ENCODE peak calls at places on chromosome 10, in eight cellular contexts. T is heart left ventricle; K is HL-60; L is HCT116; W is spleen; Z is heart right ventricle; X is CD8-positive, alpha-beta T cell; I is K562. A is an unnamed sample. For H3K27me3, the result is how much of the 10 kb centered on the place peaks cover.

GRCh38 chr10:99695761-99696160 is 36.2 kb downstream of the COX15 start:
- DNase-seq in T (no peak), K (no peak), L (no peak), W (no peak), Z (no peak), X (no peak), I (no peak), A (no peak)

GRCh38 chr10:123912466-123913201 is 21.0 kb upstream of the CPXM2 start:
- DNase-seq in T (no peak), K (no peak), L (no peak), W (no peak), Z (no peak), X (no peak), I (no peak), A (no peak)

GRCh38 chr10:12041766-12042408 is 722 bp downstream of the UPF2 start:
- DNase-seq in T (no peak), K (peak), L (no peak), W (no peak), Z (no peak), X (peak), I (no peak), A (no peak)

GRCh38 chr10:108629843-108630242 is 1293.5 kb downstream of the XPNPEP1 start:
- DNase-seq in T (no peak), K (no peak), L (no peak), W (no peak), Z (no peak), X (no peak), I (no peak), A (no peak)

GRCh38 chr10:30991647-30992011 is 40.0 kb downstream of the ZNF438 start:
- DNase-seq in T (no peak), K (no peak), L (no peak), W (no peak), Z (no peak), X (no peak), I (no peak), A (no peak)

GRCh38 chr10:132878091-132878729 is 64.2 kb downstream of the CFAP46 start:
- DNase-seq in T (no peak), K (no peak), L (no peak), W (peak), Z (peak), X (peak), I (no peak), A (no peak)

GRCh38 chr10:119265691-119266090 is 58.3 kb downstream of the GRK5 start:
- DNase-seq in T (no peak), K (no peak), L (no peak), W (peak), Z (no peak), X (no peak), I (no peak), A (no peak)

GRCh38 chr10:2225609-2226008 is 488.3 kb upstream of the ADARB2 start:
- DNase-seq in T (no peak), K (no peak), L (no peak), W (no peak), Z (no peak), X (no peak), I (no peak), A (no peak)

GRCh38 chr10:120783901-120784300 is 67.3 kb upstream of the WDR11 start:
- DNase-seq in T (no peak), K (no peak), L (no peak), W (no peak), Z (no peak), X (no peak), I (no peak), A (no peak)

GRCh38 chr10:87651801-87652200 is 7.9 kb upstream of the PAPSS2 start:
- DNase-seq in T (no peak), K (no peak), L (no peak), W (no peak), Z (no peak), X (no peak), I (no peak), A (no peak)

GRCh38 chr10:126201603-126202002 is 186.7 kb downstream of the ADAM12 start:
- DNase-seq in T (no peak), K (no peak), L (no peak), W (peak), Z (no peak), X (no peak), I (no peak), A (no peak)

GRCh38 chr10:104328636-104328915 is 9.7 kb downstream of the ITPRIP start:
- DNase-seq in T (no peak), K (no peak), L (no peak), W (no peak), Z (no peak), X (no peak), I (no peak), A (no peak)

GRCh38 chr10:103504181-103504783 is 10.8 kb downstream of the NEURL1 start:
- DNase-seq in T (peak), K (no peak), L (peak), W (peak), Z (no peak), X (peak), I (peak), A (peak)

GRCh38 chr10:103739039-103739764 is 116.2 kb downstream of the SH3PXD2A start:
- DNase-seq in T (peak), K (no peak), L (no peak), W (no peak), Z (no peak), X (no peak), I (no peak), A (no peak)

GRCh38 chr10:3803884-3804741 is 19.1 kb upstream of the KLF6 start:
- DNase-seq in T (no peak), K (peak), L (no peak), W (no peak), Z (no peak), X (peak), I (peak), A (no peak)

GRCh38 chr10:26770069-26770468 is 72.6 kb downstream of the PDSS1 start:
- DNase-seq in T (no peak), K (no peak), L (no peak), W (no peak), Z (no peak), X (no peak), I (no peak), A (no peak)

GRCh38 chr10:29688230-29688634 is 53.5 kb upstream of the SVIL start:
- DNase-seq in T (no peak), K (peak), L (peak), W (no peak), Z (no peak), X (no peak), I (no peak), A (no peak)

GRCh38 chr10:34761443-34761842 is 53.7 kb downstream of the PARD3 start:
- DNase-seq in T (no peak), K (no peak), L (no peak), W (no peak), Z (no peak), X (no peak), I (no peak), A (no peak)

GRCh38 chr10:24811906-24812305 is 88.2 kb upstream of the ARHGAP21 start:
- DNase-seq in T (no peak), K (no peak), L (no peak), W (no peak), Z (no peak), X (no peak), I (no peak), A (no peak)

GRCh38 chr10:91883549-91884542 is 25.4 kb downstream of the FGFBP3 start:
- DNase-seq in T (peak), K (no peak), L (no peak), W (no peak), Z (no peak), X (no peak), I (no peak), A (peak)

GRCh38 chr10:48759113-48759901 is 74.6 kb downstream of the WDFY4 start:
- DNase-seq in T (no peak), K (no peak), L (no peak), W (no peak), Z (no peak), X (no peak), I (no peak), A (no peak)

GRCh38 chr10:115417585-115418265 is 324.6 kb downstream of the ATRNL1 start:
- DNase-seq in T (no peak), K (peak), L (peak), W (no peak), Z (no peak), X (no peak), I (no peak), A (peak)

GRCh38 chr10:36662571-36662970 is 462.8 kb upstream of the ANKRD30A start:
- DNase-seq in T (no peak), K (no peak), L (no peak), W (no peak), Z (no peak), X (no peak), I (no peak), A (no peak)

GRCh38 chr10:80253266-80253962 is 36.0 kb downstream of the MAT1A start:
- DNase-seq in T (no peak), K (peak), L (no peak), W (no peak), Z (no peak), X (no peak), I (no peak), A (no peak)

GRCh38 chr10:79342811-79343541 is 4.3 kb upstream of the PPIF start:
- DNase-seq in T (no peak), K (no peak), L (no peak), W (no peak), Z (no peak), X (no peak), I (peak), A (no peak)

DNA sequence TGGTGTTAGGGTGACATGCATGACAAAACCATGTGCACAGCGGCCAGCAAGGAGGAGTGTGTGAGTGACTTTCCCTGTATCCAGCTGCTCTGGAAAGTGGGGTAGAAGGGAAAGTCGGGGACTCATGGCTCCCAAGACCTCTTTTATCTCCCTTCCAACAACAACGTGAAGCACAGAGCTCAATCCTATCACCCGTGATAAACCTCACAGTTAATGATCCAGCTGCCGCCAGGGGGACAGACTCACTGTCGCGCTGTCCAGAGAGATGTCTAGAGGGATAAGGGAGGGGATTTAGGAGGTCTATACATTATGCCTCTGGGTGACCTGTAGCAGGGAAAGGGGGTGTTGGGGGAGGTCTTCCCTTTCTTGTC is 83.9 kb upstream of the SMNDC1 start:
- DNase-seq in T (no peak), K (no peak), L (no peak), W (no peak), Z (no peak), X (no peak), I (peak), A (no peak)
- TF ChIP-seq CTCF in T (no peak), K (no peak), L (no peak), W (no peak), Z (no peak), X (no peak), I (peak), A (peak)

DNA sequence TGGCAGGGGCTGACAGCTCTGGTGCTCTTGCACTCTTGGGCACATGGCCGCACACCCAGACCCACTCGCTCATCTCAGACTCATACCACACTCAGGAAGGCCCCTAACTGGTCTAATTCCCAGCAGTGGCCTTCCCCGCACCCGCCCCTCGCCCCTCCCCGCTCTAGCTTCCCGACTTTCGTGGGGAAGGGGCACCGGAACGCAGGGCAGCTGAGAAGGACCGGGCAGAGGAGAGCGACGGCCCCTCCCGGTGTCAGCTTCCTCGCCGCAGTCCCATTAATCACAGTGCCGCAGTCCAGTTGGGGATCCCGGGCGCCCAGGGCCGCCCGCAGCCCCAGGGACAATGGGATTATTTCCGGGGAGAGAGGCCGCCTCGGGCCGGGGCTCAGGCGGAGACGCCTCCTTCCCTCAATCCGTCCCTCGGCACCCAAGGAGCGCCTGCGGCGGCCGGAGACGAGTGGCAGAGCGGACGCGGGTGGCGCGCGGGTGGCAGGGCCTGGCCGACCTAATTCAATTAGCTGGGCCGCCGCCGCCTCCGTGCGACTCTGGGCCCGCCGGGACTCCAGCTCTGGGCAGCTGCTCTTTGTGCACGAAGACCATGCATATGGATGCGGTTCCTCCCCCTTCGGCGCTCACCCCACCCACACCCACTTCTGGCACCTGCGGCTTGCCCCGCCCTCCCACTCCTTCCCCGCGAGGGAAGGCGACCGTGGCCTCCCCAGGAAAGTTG is 7.8 kb upstream of the TLX1 start:
- DNase-seq in T (no peak), K (no peak), L (no peak), W (no peak), Z (no peak), X (no peak), I (peak), A (no peak)
- H3K27me3 ChIP-seq in T (half or more), K (half or more), L (under half), W (half or more), Z (half or more), X (under half), I (under half), A (half or more)

GRCh38 chr10:63671317-63671937 is 150.2 kb downstream of the REEP3 start:
- DNase-seq in T (no peak), K (no peak), L (no peak), W (no peak), Z (no peak), X (no peak), I (no peak), A (no peak)
- TF ChIP-seq CTCF in T (peak), K (no peak), L (peak), W (no peak), Z (no peak), X (no peak), I (no peak), A (no peak)

GRCh38 chr10:90856964-90857634 is 740 bp downstream of the HTR7 start:
- DNase-seq in T (no peak), K (no peak), L (no peak), W (peak), Z (peak), X (peak), I (no peak), A (no peak)
- H3K27me3 ChIP-seq in T (under half), K (under half), L (under half), W (half or more), Z (half or more), X (under half), I (under half), A (under half)

GRCh38 chr10:67785098-67785497 is 52.9 kb downstream of the DNAJC12 start:
- DNase-seq in T (no peak), K (no peak), L (no peak), W (no peak), Z (no peak), X (no peak), I (no peak), A (no peak)

GRCh38 chr10:67790534-67791408 is 47.2 kb downstream of the DNAJC12 start:
- DNase-seq in T (no peak), K (peak), L (peak), W (no peak), Z (no peak), X (no peak), I (no peak), A (peak)

GRCh38 chr10:67789769-67790168 is 48.2 kb downstream of the DNAJC12 start:
- DNase-seq in T (no peak), K (no peak), L (no peak), W (no peak), Z (no peak), X (no peak), I (no peak), A (no peak)

GRCh38 chr10:67784584-67784983 is 53.4 kb downstream of the DNAJC12 start:
- DNase-seq in T (no peak), K (no peak), L (no peak), W (no peak), Z (no peak), X (no peak), I (no peak), A (no peak)

GRCh38 chr10:67788028-67788886 is 49.7 kb downstream of the DNAJC12 start:
- DNase-seq in T (peak), K (peak), L (peak), W (peak), Z (peak), X (peak), I (peak), A (no peak)
- TF ChIP-seq CTCF in T (peak), K (peak), L (peak), W (peak), Z (peak), X (peak), I (peak), A (peak)

DNA sequence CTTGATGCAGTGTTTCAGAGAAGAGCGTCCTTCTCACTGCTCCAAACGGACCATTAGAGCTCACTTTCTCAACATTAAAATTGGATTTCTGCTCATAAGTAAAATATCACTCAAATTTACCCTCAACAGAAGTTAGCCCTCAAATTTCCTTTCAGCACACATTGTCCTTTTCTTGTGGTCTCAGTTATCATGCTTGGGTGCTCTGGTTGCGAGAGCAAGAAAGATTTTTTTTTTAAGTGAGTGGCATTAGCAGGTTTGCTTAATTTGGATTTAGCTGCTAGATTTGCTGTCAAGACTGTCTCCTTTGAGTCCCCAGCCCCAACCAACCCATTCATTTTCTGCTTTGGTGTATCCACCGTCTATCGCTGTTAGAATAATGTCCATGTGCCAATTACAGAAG is 2.6 kb upstream of the CH25H start:
- DNase-seq in T (no peak), K (no peak), L (no peak), W (no peak), Z (no peak), X (no peak), I (no peak), A (no peak)
- H3K27me3 ChIP-seq in T (under half), K (under half), L (under half), W (under half), Z (under half), X (under half), I (under half), A (under half)